ENCODE peak calls at places on chromosomes 2 and 18, in four cellular contexts. M, L, S and I are unnamed samples.

GRCh38 chr2:57376985-57377384 is 669.6 kb upstream of the VRK2 start:
- DNase-seq in M (no peak), L (no peak), S (no peak), I (no peak)

GRCh38 chr2:99467390-99467789 is 22.4 kb downstream of the REV1 start:
- DNase-seq in M (no peak), L (no peak), S (no peak), I (no peak)

GRCh38 chr2:238376884-238377391 is 49.8 kb upstream of the ASB1 start:
- DNase-seq in M (no peak), L (no peak), S (no peak), I (no peak)

GRCh38 chr2:8189316-8189715 is 492.5 kb upstream of the ID2 start:
- DNase-seq in M (no peak), L (no peak), S (no peak), I (no peak)

GRCh38 chr2:157751462-157752058 is 122.9 kb upstream of the ACVR1C start:
- DNase-seq in M (peak; percentile 80), L (peak; percentile 68), S (no peak), I (no peak)

GRCh38 chr18:23825496-23825895 is 136.2 kb downstream of the LAMA3 start:
- DNase-seq in M (no peak), L (no peak), S (no peak), I (no peak)

GRCh38 chr2:55519908-55520885 is 679 bp downstream of the CFAP36 start:
- DNase-seq in M (peak; percentile 79), L (no peak), S (peak; percentile 14), I (no peak)

GRCh38 chr2:191257934-191258333 is 12.7 kb downstream of the MYO1B start:
- DNase-seq in M (no peak), L (no peak), S (no peak), I (no peak)

GRCh38 chr2:11477994-11478393 is 12.0 kb upstream of the E2F6 start:
- DNase-seq in M (peak; percentile 87), L (peak; percentile 88), S (peak; percentile 83), I (peak; percentile 85)

GRCh38 chr2:1641498-1641897 is 102.8 kb downstream of the PXDN start:
- DNase-seq in M (no peak), L (no peak), S (peak; percentile 43), I (no peak)

GRCh38 chr2:224222320-224222719 is 179.6 kb downstream of the FAM124B start:
- DNase-seq in M (no peak), L (no peak), S (no peak), I (no peak)

GRCh38 chr18:77870238-77870637 is 620.6 kb downstream of the GALR1 start:
- DNase-seq in M (peak; percentile 81), L (no peak), S (no peak), I (no peak)

GRCh38 chr2:239832995-239833727 is 192.0 kb downstream of the NDUFA10 start:
- DNase-seq in M (peak; percentile 58), L (no peak), S (no peak), I (peak; percentile 20)

GRCh38 chr18:48808476-48808875 is 142.3 kb downstream of the SMAD7 start:
- DNase-seq in M (no peak), L (no peak), S (no peak), I (no peak)

GRCh38 chr2:241309684-241310117 is 5.8 kb downstream of the HDLBP start:
- DNase-seq in M (no peak), L (no peak), S (peak; percentile 85), I (no peak)

GRCh38 chr2:12126325-12126724 is 379.9 kb downstream of the LPIN1 start:
- DNase-seq in M (no peak), L (no peak), S (no peak), I (no peak)

GRCh38 chr2:197108758-197109157 is 182.3 kb upstream of the PGAP1 start:
- DNase-seq in M (peak; percentile 88), L (peak; percentile 45), S (peak; percentile 81), I (no peak)

GRCh38 chr2:72780483-72780882 is 45.4 kb downstream of the EXOC6B start:
- DNase-seq in M (no peak), L (no peak), S (no peak), I (no peak)

GRCh38 chr2:210663574-210663973 is 107.2 kb downstream of the CPS1 start:
- DNase-seq in M (no peak), L (no peak), S (peak; percentile 66), I (no peak)

GRCh38 chr2:100056478-100056877 is 85.9 kb downstream of the AFF3 start:
- DNase-seq in M (no peak), L (no peak), S (peak; percentile 57), I (no peak)

GRCh38 chr2:196528486-196529223 is 110.9 kb upstream of the CCDC150 start:
- DNase-seq in M (no peak), L (no peak), S (no peak), I (no peak)

GRCh38 chr2:168622559-168622958 is 166.5 kb downstream of the CERS6 start:
- DNase-seq in M (no peak), L (no peak), S (no peak), I (no peak)

GRCh38 chr2:26606847-26607190 is 34.3 kb downstream of the CIB4 start:
- DNase-seq in M (no peak), L (no peak), S (peak; percentile 45), I (no peak)

GRCh38 chr2:117771969-117772630 is 42.4 kb upstream of the DDX18 start:
- DNase-seq in M (no peak), L (no peak), S (peak; percentile 15), I (no peak)

GRCh38 chr18:3454365-3455089 is 4.6 kb downstream of the TGIF1 start:
- DNase-seq in M (no peak), L (no peak), S (no peak), I (no peak)

GRCh38 chr2:191404568-191404991 is 159.4 kb downstream of the MYO1B start:
- DNase-seq in M (no peak), L (no peak), S (no peak), I (no peak)

GRCh38 chr2:110735366-110735765 is 3.0 kb downstream of the ACOXL start:
- DNase-seq in M (no peak), L (no peak), S (peak; percentile 66), I (peak; percentile 68)

GRCh38 chr2:117378653-117379052 is 435.8 kb upstream of the DDX18 start:
- DNase-seq in M (no peak), L (no peak), S (no peak), I (no peak)

GRCh38 chr2:144198116-144198515 is 321.8 kb downstream of the ZEB2 start:
- DNase-seq in M (no peak), L (no peak), S (peak; percentile 15), I (no peak)

GRCh38 chr2:27191107-27191829 is 20.6 kb upstream of the ATRAID start:
- DNase-seq in M (no peak), L (no peak), S (peak; percentile 78), I (peak; percentile 59)

GRCh38 chr2:171523969-171524401 is 1.7 kb downstream of the CYBRD1 start:
- DNase-seq in M (no peak), L (no peak), S (peak; percentile 17), I (peak; percentile 44)

GRCh38 chr2:190477563-190478454 is 56.7 kb downstream of the NEMP2 start:
- DNase-seq in M (no peak), L (no peak), S (no peak), I (no peak)

GRCh38 chr2:218833023-218833609 is 1.5 kb upstream of the PRKAG3 start:
- DNase-seq in M (no peak), L (no peak), S (no peak), I (no peak)

GRCh38 chr2:39494784-39495251 is 57.7 kb upstream of the MAP4K3 start:
- DNase-seq in M (no peak), L (no peak), S (peak; percentile 85), I (no peak)

GRCh38 chr2:120020554-120020953 is 7.7 kb downstream of the EPB41L5 start:
- DNase-seq in M (no peak), L (no peak), S (no peak), I (no peak)

GRCh38 chr2:25872134-25872533 is 6.2 kb downstream of the ASXL2 start:
- DNase-seq in M (no peak), L (no peak), S (no peak), I (no peak)

GRCh38 chr2:160996584-160996983 is 163.6 kb upstream of the TANK start:
- DNase-seq in M (no peak), L (no peak), S (no peak), I (no peak)

GRCh38 chr2:160989778-160990177 is 170.4 kb upstream of the TANK start:
- DNase-seq in M (no peak), L (no peak), S (peak; percentile 23), I (no peak)

GRCh38 chr2:160994141-160995002 is 165.9 kb upstream of the TANK start:
- DNase-seq in M (no peak), L (peak; percentile 29), S (peak; percentile 76), I (peak; percentile 79)

GRCh38 chr2:160993543-160994090 is 166.6 kb upstream of the TANK start:
- DNase-seq in M (no peak), L (peak; percentile 53), S (no peak), I (no peak)
- H3K4me3 ChIP-seq in M (peak overlapping the region; percentile 78), L (no peak overlapping the region), S (no peak overlapping the region), I (no peak overlapping the region)

DNA sequence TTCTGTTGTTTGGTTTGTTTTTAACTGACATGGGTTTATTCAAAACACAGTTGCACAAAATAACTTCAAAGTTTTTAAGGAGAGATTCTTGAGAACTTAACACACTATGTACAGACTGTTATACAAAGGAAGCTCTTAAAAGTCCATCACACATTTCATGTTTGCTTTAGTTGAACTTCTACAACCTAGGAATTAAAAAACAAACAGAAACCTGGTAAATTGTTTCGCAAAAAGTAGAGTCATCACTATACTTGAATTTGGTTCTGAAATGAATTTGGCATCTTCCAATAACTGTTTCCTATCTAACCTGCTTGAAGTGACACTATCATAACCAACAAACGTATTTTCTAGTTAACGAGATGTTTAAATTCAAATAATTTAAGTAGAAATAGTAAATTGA is 21.8 kb downstream of the TRIP12 start:
- DNase-seq in M (no peak), L (no peak), S (no peak), I (no peak)
- H3K36me3 ChIP-seq in M (no peaks in the 10 kb centered on the region), L (no peaks in the 10 kb centered on the region), S (peaks cover 6% of the 10 kb centered on the region), I (peaks cover 2% of the 10 kb centered on the region)

GRCh38 chr18:44941519-44941918 is 260.8 kb downstream of the SETBP1 start:
- DNase-seq in M (no peak), L (no peak), S (no peak), I (no peak)

GRCh38 chr18:44939037-44939665 is 258.5 kb downstream of the SETBP1 start:
- DNase-seq in M (no peak), L (no peak), S (peak; percentile 78), I (no peak)

GRCh38 chr18:44937985-44938384 is 257.3 kb downstream of the SETBP1 start:
- DNase-seq in M (no peak), L (no peak), S (no peak), I (no peak)

GRCh38 chr18:44936485-44936884 is 255.8 kb downstream of the SETBP1 start:
- DNase-seq in M (no peak), L (no peak), S (no peak), I (no peak)

DNA sequence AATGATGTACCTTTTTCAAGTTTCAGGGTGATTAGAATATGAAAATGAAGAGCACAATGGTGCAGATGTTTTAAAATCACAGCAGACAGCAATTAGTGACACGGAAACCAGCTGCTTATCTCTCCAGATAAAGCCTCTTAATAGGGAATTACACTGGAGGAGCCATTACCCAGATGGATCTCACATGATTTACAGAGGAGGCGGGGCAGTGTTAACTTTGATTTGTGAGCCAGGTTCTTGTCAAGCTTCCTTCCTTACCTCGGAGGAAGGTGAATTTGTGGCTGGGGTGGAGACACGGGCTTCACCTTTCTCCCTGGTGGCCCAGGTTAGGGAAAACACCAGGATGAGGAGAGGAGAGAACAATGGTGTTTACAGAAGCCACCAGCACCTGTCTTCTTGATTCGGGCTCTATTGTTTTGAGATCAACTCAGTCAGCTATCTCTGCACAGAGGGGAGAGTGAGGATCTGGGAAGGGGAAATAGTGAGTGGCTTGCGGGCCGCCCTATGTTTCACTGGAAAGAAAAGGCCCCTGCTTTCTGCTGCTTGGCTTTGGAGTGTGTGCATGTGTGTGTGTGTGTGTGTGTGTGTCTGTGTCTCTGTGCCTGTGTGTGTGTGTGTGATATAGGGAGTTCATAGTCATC is 257.8 kb downstream of the SETBP1 start:
- DNase-seq in M (no peak), L (no peak), S (peak; percentile 39), I (no peak)
- H3K4me3 ChIP-seq in M (no peak overlapping the region), L (no peak overlapping the region), S (no peak overlapping the region), I (no peak overlapping the region)

GRCh38 chr2:173914055-173914922 is 50.9 kb downstream of the SP3 start:
- DNase-seq in M (no peak), L (no peak), S (peak; percentile 55), I (no peak)
- H3K36me3 ChIP-seq in M (peaks cover 13% of the 10 kb centered on the region), L (no peaks in the 10 kb centered on the region), S (peaks cover 49% of the 10 kb centered on the region), I (peaks cover 16% of the 10 kb centered on the region)